ENCODE peak calls at places on chromosomes 7 and 10, in seven cellular contexts. J is mesenchymal stem cell; D is CD8-positive, alpha-beta memory T cell; T is BJ; O is esophagus muscularis mucosa; F is left ventricle myocardium inferior; Y is heart left ventricle. R is an unnamed sample.

GRCh38 chr10:45625879-45626278 is 46.7 kb downstream of the ZFAND4 start:
- DNase-seq in J (no peak), D (no peak), O (no peak), F (no peak), Y (no peak), T (no peak), R (no peak)

GRCh38 chr7:94710256-94710655 is 54.3 kb upstream of the SGCE start:
- DNase-seq in T (no peak), Y (no peak), F (no peak), J (no peak), D (no peak), O (no peak), R (no peak)

GRCh38 chr7:90111-91063 is 102.0 kb upstream of the FAM20C start:
- DNase-seq in T (peak; percentile 70), F (no peak), O (no peak), D (no peak), Y (no peak), J (peak; percentile 93), R (no peak)

GRCh38 chr10:24262929-24263653 is 54.2 kb downstream of the KIAA1217 start:
- DNase-seq in F (no peak), T (no peak), O (no peak), Y (no peak), J (peak; percentile 8), D (no peak), R (no peak)

GRCh38 chr10:71260622-71261325 is 48.4 kb downstream of the UNC5B start:
- DNase-seq in Y (peak; percentile 73), D (no peak), O (no peak), T (peak; percentile 63), F (peak; percentile 52), J (peak; percentile 92), R (no peak)

GRCh38 chr10:71273506-71273905 is 45.6 kb upstream of the SLC29A3 start:
- DNase-seq in T (no peak), O (no peak), Y (peak; percentile 42), D (no peak), F (no peak), J (no peak), R (no peak)

GRCh38 chr7:98802088-98802780 is 67.6 kb downstream of the TMEM130 start:
- DNase-seq in D (no peak), O (no peak), J (peak; percentile 43), Y (no peak), T (no peak), F (peak; percentile 19), R (no peak)

GRCh38 chr7:51274955-51275354 is 41.7 kb downstream of the COBL start:
- DNase-seq in F (no peak), O (peak; percentile 55), D (no peak), J (no peak), Y (no peak), T (no peak), R (no peak)

GRCh38 chr10:30701471-30702173 is 72.1 kb upstream of the LYZL2 start:
- DNase-seq in O (no peak), F (no peak), T (no peak), Y (no peak), D (peak; percentile 79), J (peak; percentile 62), R (peak; percentile 38)

GRCh38 chr7:2553108-2553507 is 2.2 kb downstream of the BRAT1 start:
- DNase-seq in Y (no peak), J (no peak), O (no peak), T (no peak), D (no peak), F (no peak), R (no peak)

GRCh38 chr7:50159154-50159553 is 66.1 kb upstream of the ZPBP start:
- DNase-seq in F (no peak), D (no peak), J (no peak), O (no peak), T (no peak), Y (no peak), R (no peak)

GRCh38 chr10:25130911-25131310 is 43.9 kb upstream of the GPR158 start:
- DNase-seq in Y (no peak), T (no peak), D (no peak), F (no peak), O (no peak), J (no peak), R (no peak)

GRCh38 chr7:106600569-106601373 is 60.2 kb downstream of the CCDC71L start:
- DNase-seq in F (no peak), D (no peak), J (no peak), T (no peak), O (no peak), Y (no peak), R (no peak)

GRCh38 chr7:24898691-24899090 is 81.3 kb downstream of the OSBPL3 start:
- DNase-seq in Y (no peak), T (no peak), J (no peak), O (no peak), F (no peak), D (no peak), R (no peak)

GRCh38 chr7:94375167-94375566 is 19.5 kb upstream of the COL1A2 start:
- DNase-seq in Y (no peak), F (peak; percentile 39), J (peak; percentile 95), O (no peak), D (no peak), T (peak; percentile 86), R (no peak)

GRCh38 chr10:70551971-70552422 is 50.5 kb downstream of the PRF1 start:
- DNase-seq in F (no peak), O (no peak), J (peak; percentile 84), T (peak; percentile 91), D (no peak), Y (peak; percentile 14), R (no peak)

GRCh38 chr7:7630626-7631329 is 9.8 kb upstream of the UMAD1 start:
- DNase-seq in Y (no peak), J (no peak), O (no peak), T (no peak), D (no peak), F (no peak), R (no peak)

GRCh38 chr7:157862731-157863130 is 525.9 kb downstream of the DNAJB6 start:
- DNase-seq in F (no peak), O (no peak), J (no peak), D (no peak), Y (no peak), T (no peak), R (no peak)

GRCh38 chr10:30493609-30494530 is 59.9 kb downstream of the MAP3K8 start:
- DNase-seq in F (peak; percentile 35), J (peak; percentile 53), Y (no peak), D (no peak), T (peak; percentile 7), O (no peak), R (no peak)

GRCh38 chr7:56605146-56605545 is 488.9 kb upstream of the NUPR2 start:
- DNase-seq in T (no peak), D (no peak), J (no peak), Y (no peak), O (no peak), F (no peak), R (no peak)

GRCh38 chr7:70856889-70857511 is 274.9 kb upstream of the GALNT17 start:
- DNase-seq in J (peak; percentile 39), O (no peak), F (peak; percentile 62), D (no peak), T (no peak), Y (peak; percentile 73), R (peak; percentile 35)

GRCh38 chr7:151179287-151179860 is 7.7 kb downstream of the ASB10 start:
- DNase-seq in D (no peak), O (no peak), Y (peak; percentile 39), T (no peak), F (no peak), J (no peak), R (no peak)

GRCh38 chr7:88888684-88889083 is 93.1 kb upstream of the TEX47 start:
- DNase-seq in D (no peak), F (no peak), T (no peak), O (no peak), J (no peak), Y (no peak), R (no peak)

GRCh38 chr10:45379891-45380540 is 6.0 kb downstream of the ALOX5 start:
- DNase-seq in J (no peak), F (peak; percentile 33), T (no peak), Y (no peak), D (no peak), O (no peak), R (no peak)

GRCh38 chr10:49394933-49395740 is 752 bp downstream of the DRGX start:
- DNase-seq in D (no peak), Y (no peak), O (no peak), T (no peak), F (no peak), J (no peak), R (no peak)

DNA sequence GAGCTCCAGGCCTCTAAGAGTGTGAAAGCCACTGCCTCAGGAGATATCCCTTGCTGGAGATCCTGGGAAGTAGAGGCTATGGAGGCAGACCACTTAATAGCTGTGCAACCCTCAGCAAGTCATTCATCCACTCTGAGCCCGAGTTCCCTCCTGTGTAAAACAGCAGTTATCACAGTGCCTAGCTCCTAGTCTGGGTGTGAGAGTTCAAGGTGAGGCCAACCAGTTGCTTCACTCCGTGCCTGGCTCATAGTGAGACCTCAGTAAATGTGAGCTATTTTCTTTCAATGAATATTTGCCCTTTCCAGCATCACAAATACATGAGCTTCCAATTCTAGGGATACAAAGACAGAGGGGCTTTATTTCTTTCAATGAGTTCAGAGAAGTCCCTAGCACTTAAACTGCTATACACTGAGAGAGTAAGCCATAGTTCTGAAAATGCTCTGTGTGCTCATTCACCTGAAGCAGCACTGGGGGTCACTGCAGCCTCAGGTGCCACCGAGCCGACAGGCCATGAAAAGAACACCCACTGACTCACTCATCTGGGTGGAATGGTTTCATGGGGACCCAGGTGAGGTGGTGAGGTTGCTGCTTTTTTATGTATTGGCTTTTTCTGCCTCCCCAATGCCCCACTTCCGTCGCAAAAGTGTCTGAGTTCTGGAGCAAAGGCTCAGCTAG is 259.8 kb downstream of the KCNMA1 start:
- DNase-seq in Y (no peak), F (no peak), T (no peak), D (no peak), J (no peak), O (no peak), R (no peak)
- H3K4me3 ChIP-seq in Y (no peak overlapping the region), F (no peak overlapping the region), T (no peak overlapping the region), D (no peak overlapping the region), J (no peak overlapping the region), O (no peak overlapping the region), R (no peak overlapping the region)

DNA sequence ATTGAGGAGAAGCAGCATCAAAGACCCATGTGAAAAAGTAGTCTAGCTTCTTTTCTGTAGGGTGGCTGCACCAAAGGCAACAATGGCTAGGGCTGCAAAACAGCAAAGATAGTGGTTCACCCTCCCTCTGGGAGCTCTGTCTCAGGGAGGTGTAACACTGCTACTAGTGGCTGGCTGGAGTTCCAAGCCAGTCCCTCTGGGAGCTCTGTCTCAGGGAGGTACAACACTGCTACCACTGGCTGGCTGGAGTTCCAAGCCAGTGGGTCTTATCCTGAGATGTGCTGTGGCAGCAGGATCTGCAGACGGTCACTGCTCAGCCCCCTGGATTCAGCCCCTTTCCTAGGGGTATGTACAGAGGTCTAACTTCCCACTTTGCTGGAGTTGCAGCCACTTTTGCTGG is 37.9 kb upstream of the TMEM140 start:
- DNase-seq in F (no peak), D (no peak), Y (no peak), O (no peak), T (no peak), J (no peak), R (no peak)
- H3K4me3 ChIP-seq in F (no peak overlapping the region), D (no peak overlapping the region), Y (no peak overlapping the region), O (no peak overlapping the region), T (no peak overlapping the region), J (no peak overlapping the region), R (no peak overlapping the region)

GRCh38 chr7:135389971-135390370 is 119.9 kb downstream of the CNOT4 start:
- DNase-seq in J (no peak), O (no peak), D (no peak), Y (no peak), F (no peak), T (no peak), R (no peak)
- H3K4me3 ChIP-seq in J (no peak overlapping the region), O (no peak overlapping the region), D (no peak overlapping the region), Y (no peak overlapping the region), F (no peak overlapping the region), T (no peak overlapping the region), R (no peak overlapping the region)

GRCh38 chr7:101927389-101928306 is 110.2 kb downstream of the CUX1 start:
- DNase-seq in D (no peak), O (no peak), F (no peak), T (no peak), J (peak; percentile 58), Y (no peak), R (no peak)
- H3K4me3 ChIP-seq in D (no peak overlapping the region), O (no peak overlapping the region), F (peak overlapping the region; percentile 24), T (no peak overlapping the region), J (no peak overlapping the region), Y (no peak overlapping the region), R (no peak overlapping the region)

R was measured in small intestine.